ENCODE peak calls at places on chromosomes 2 and 18, in six cellular contexts. One of them, this sample, is unnamed.
A peak's percentile ranks its signal among the peaks of the same experiment; 100 is the strongest.

GRCh38 chr2:36965751-36966369 is 476 bp downstream of the STRN start:
- DNase-seq in pancreas: peak; percentile 26
- DNase-seq in neural progenitor cell: peak; percentile 88
- DNase-seq in bronchial epithelial cell: peak; percentile 13
- DNase-seq in cardiac muscle cell: peak; percentile 76
- DNase-seq in tibial nerve: no peak
- DNase-seq in this sample: peak; percentile 44

GRCh38 chr2:138503652-138504051 is 2.1 kb downstream of the SPOPL start:
- DNase-seq in neural progenitor cell: no peak
- DNase-seq in tibial nerve: no peak
- DNase-seq in cardiac muscle cell: no peak
- DNase-seq in bronchial epithelial cell: no peak
- DNase-seq in pancreas: no peak
- DNase-seq in this sample: no peak

GRCh38 chr2:189379731-189380261 is 61.5 kb upstream of the WDR75 start:
- DNase-seq in bronchial epithelial cell: no peak
- DNase-seq in neural progenitor cell: no peak
- DNase-seq in tibial nerve: no peak
- DNase-seq in cardiac muscle cell: no peak
- DNase-seq in pancreas: no peak
- DNase-seq in this sample: no peak

GRCh38 chr2:24919977-24920812 is at the start of gene ADCY3:
- DNase-seq in pancreas: peak; percentile 48
- DNase-seq in neural progenitor cell: peak; percentile 78
- DNase-seq in bronchial epithelial cell: no peak
- DNase-seq in cardiac muscle cell: peak; percentile 63
- DNase-seq in tibial nerve: peak; percentile 51
- DNase-seq in this sample: peak; percentile 77

GRCh38 chr2:223366566-223366965 is 235.6 kb downstream of the SCG2 start:
- DNase-seq in tibial nerve: no peak
- DNase-seq in neural progenitor cell: no peak
- DNase-seq in cardiac muscle cell: no peak
- DNase-seq in bronchial epithelial cell: no peak
- DNase-seq in pancreas: no peak
- DNase-seq in this sample: no peak

GRCh38 chr2:6065713-6066112 is 373.5 kb downstream of the SOX11 start:
- DNase-seq in pancreas: no peak
- DNase-seq in cardiac muscle cell: no peak
- DNase-seq in neural progenitor cell: no peak
- DNase-seq in bronchial epithelial cell: no peak
- DNase-seq in tibial nerve: no peak
- DNase-seq in this sample: no peak

GRCh38 chr2:274503-274902 is 9.8 kb downstream of the ACP1 start:
- DNase-seq in tibial nerve: no peak
- DNase-seq in bronchial epithelial cell: no peak
- DNase-seq in neural progenitor cell: no peak
- DNase-seq in cardiac muscle cell: no peak
- DNase-seq in pancreas: no peak
- DNase-seq in this sample: no peak

GRCh38 chr2:202035941-202036372 is 2.3 kb downstream of the FZD7 start:
- DNase-seq in tibial nerve: no peak
- DNase-seq in cardiac muscle cell: peak; percentile 17
- DNase-seq in neural progenitor cell: peak; percentile 60
- DNase-seq in pancreas: peak; percentile 24
- DNase-seq in bronchial epithelial cell: no peak
- DNase-seq in this sample: peak; percentile 21

GRCh38 chr2:144659731-144660275 is 139.9 kb upstream of the ZEB2 start:
- DNase-seq in bronchial epithelial cell: peak; percentile 99
- DNase-seq in cardiac muscle cell: no peak
- DNase-seq in tibial nerve: no peak
- DNase-seq in neural progenitor cell: no peak
- DNase-seq in pancreas: no peak
- DNase-seq in this sample: peak; percentile 42

GRCh38 chr2:77823028-77823427 is 300.9 kb upstream of the LRRTM4 start:
- DNase-seq in tibial nerve: no peak
- DNase-seq in pancreas: no peak
- DNase-seq in bronchial epithelial cell: no peak
- DNase-seq in cardiac muscle cell: no peak
- DNase-seq in neural progenitor cell: no peak
- DNase-seq in this sample: no peak

GRCh38 chr2:28267282-28267681 is 125.4 kb upstream of the FOSL2 start:
- DNase-seq in cardiac muscle cell: no peak
- DNase-seq in bronchial epithelial cell: no peak
- DNase-seq in tibial nerve: no peak
- DNase-seq in pancreas: no peak
- DNase-seq in neural progenitor cell: no peak
- DNase-seq in this sample: no peak

GRCh38 chr2:191048073-191048472 is 34.1 kb upstream of the STAT1 start:
- DNase-seq in tibial nerve: no peak
- DNase-seq in cardiac muscle cell: no peak
- DNase-seq in bronchial epithelial cell: peak; percentile 89
- DNase-seq in neural progenitor cell: no peak
- DNase-seq in pancreas: no peak
- DNase-seq in this sample: no peak

GRCh38 chr18:76553715-76554603 is 58.9 kb upstream of the ZNF516 start:
- DNase-seq in cardiac muscle cell: no peak
- DNase-seq in neural progenitor cell: no peak
- DNase-seq in tibial nerve: no peak
- DNase-seq in pancreas: no peak
- DNase-seq in bronchial epithelial cell: peak; percentile 91
- DNase-seq in this sample: no peak

GRCh38 chr2:54332386-54332785 is 76.4 kb upstream of the TSPYL6 start:
- DNase-seq in neural progenitor cell: no peak
- DNase-seq in bronchial epithelial cell: peak; percentile 9
- DNase-seq in tibial nerve: no peak
- DNase-seq in pancreas: no peak
- DNase-seq in cardiac muscle cell: no peak
- DNase-seq in this sample: no peak

GRCh38 chr2:109604597-109604996 is 9.2 kb downstream of the SEPTIN10 start:
- DNase-seq in cardiac muscle cell: no peak
- DNase-seq in tibial nerve: no peak
- DNase-seq in pancreas: no peak
- DNase-seq in bronchial epithelial cell: peak; percentile 100
- DNase-seq in neural progenitor cell: no peak
- DNase-seq in this sample: no peak

GRCh38 chr2:45892236-45892701 is 240.8 kb downstream of the PRKCE start:
- DNase-seq in tibial nerve: no peak
- DNase-seq in cardiac muscle cell: peak; percentile 83
- DNase-seq in neural progenitor cell: no peak
- DNase-seq in pancreas: no peak
- DNase-seq in bronchial epithelial cell: no peak
- DNase-seq in this sample: no peak

GRCh38 chr18:65975536-65975935 is 224.7 kb downstream of the CDH7 start:
- DNase-seq in cardiac muscle cell: no peak
- DNase-seq in neural progenitor cell: no peak
- DNase-seq in tibial nerve: no peak
- DNase-seq in bronchial epithelial cell: peak; percentile 38
- DNase-seq in pancreas: no peak
- DNase-seq in this sample: no peak

GRCh38 chr2:60553992-60554648 is 666 bp upstream of the BCL11A start:
- DNase-seq in neural progenitor cell: peak; percentile 73
- DNase-seq in cardiac muscle cell: peak; percentile 73
- DNase-seq in tibial nerve: no peak
- DNase-seq in pancreas: peak; percentile 70
- DNase-seq in bronchial epithelial cell: no peak
- DNase-seq in this sample: no peak

GRCh38 chr18:21757833-21758232 is 17.2 kb downstream of the MIB1 start:
- DNase-seq in tibial nerve: no peak
- DNase-seq in pancreas: no peak
- DNase-seq in bronchial epithelial cell: no peak
- DNase-seq in neural progenitor cell: no peak
- DNase-seq in cardiac muscle cell: no peak
- DNase-seq in this sample: no peak

GRCh38 chr2:217331577-217332139 is 471.8 kb upstream of the TNP1 start:
- DNase-seq in neural progenitor cell: no peak
- DNase-seq in tibial nerve: no peak
- DNase-seq in bronchial epithelial cell: peak; percentile 77
- DNase-seq in pancreas: no peak
- DNase-seq in cardiac muscle cell: peak; percentile 77
- DNase-seq in this sample: no peak

GRCh38 chr2:176447616-176448015 is 178.4 kb downstream of the MTX2 start:
- DNase-seq in neural progenitor cell: no peak
- DNase-seq in cardiac muscle cell: no peak
- DNase-seq in tibial nerve: no peak
- DNase-seq in bronchial epithelial cell: no peak
- DNase-seq in pancreas: no peak
- DNase-seq in this sample: no peak

GRCh38 chr2:31770718-31771117 is 190.0 kb upstream of the SRD5A2 start:
- DNase-seq in neural progenitor cell: no peak
- DNase-seq in cardiac muscle cell: no peak
- DNase-seq in bronchial epithelial cell: no peak
- DNase-seq in tibial nerve: no peak
- DNase-seq in pancreas: no peak
- DNase-seq in this sample: no peak

GRCh38 chr2:233023761-233024410 is 8.6 kb upstream of the NEU2 start:
- DNase-seq in neural progenitor cell: no peak
- DNase-seq in pancreas: no peak
- DNase-seq in bronchial epithelial cell: no peak
- DNase-seq in cardiac muscle cell: no peak
- DNase-seq in tibial nerve: no peak
- DNase-seq in this sample: no peak

GRCh38 chr18:3457261-3457724 is 7.3 kb downstream of the TGIF1 start:
- DNase-seq in tibial nerve: no peak
- DNase-seq in pancreas: no peak
- DNase-seq in bronchial epithelial cell: no peak
- DNase-seq in cardiac muscle cell: no peak
- DNase-seq in neural progenitor cell: no peak
- DNase-seq in this sample: no peak

GRCh38 chr18:8142131-8142711 is 467.0 kb upstream of the RAB12 start:
- DNase-seq in tibial nerve: no peak
- DNase-seq in neural progenitor cell: no peak
- DNase-seq in cardiac muscle cell: no peak
- DNase-seq in pancreas: no peak
- DNase-seq in bronchial epithelial cell: no peak
- DNase-seq in this sample: no peak

GRCh38 chr18:77654302-77654701 is 404.7 kb downstream of the GALR1 start:
- DNase-seq in tibial nerve: no peak
- DNase-seq in pancreas: no peak
- DNase-seq in cardiac muscle cell: no peak
- DNase-seq in bronchial epithelial cell: no peak
- DNase-seq in neural progenitor cell: no peak
- DNase-seq in this sample: no peak

GRCh38 chr2:150619607-150620330 is 132.3 kb upstream of the RND3 start:
- DNase-seq in bronchial epithelial cell: peak; percentile 77
- DNase-seq in pancreas: no peak
- DNase-seq in neural progenitor cell: no peak
- DNase-seq in tibial nerve: no peak
- DNase-seq in cardiac muscle cell: no peak
- DNase-seq in this sample: no peak

GRCh38 chr2:34719195-34719594 is 1120.1 kb upstream of the FAM98A start:
- DNase-seq in pancreas: peak; percentile 17
- DNase-seq in tibial nerve: no peak
- DNase-seq in bronchial epithelial cell: no peak
- DNase-seq in neural progenitor cell: no peak
- DNase-seq in cardiac muscle cell: no peak
- DNase-seq in this sample: no peak

GRCh38 chr2:40652155-40652554 is 200.3 kb upstream of the SLC8A1 start:
- DNase-seq in neural progenitor cell: no peak
- DNase-seq in pancreas: no peak
- DNase-seq in tibial nerve: no peak
- DNase-seq in cardiac muscle cell: no peak
- DNase-seq in bronchial epithelial cell: no peak
- DNase-seq in this sample: no peak

GRCh38 chr2:38073211-38074005 is 2.5 kb downstream of the CYP1B1 start:
- DNase-seq in bronchial epithelial cell: no peak
- DNase-seq in tibial nerve: no peak
- DNase-seq in neural progenitor cell: peak; percentile 52
- DNase-seq in pancreas: no peak
- DNase-seq in cardiac muscle cell: no peak
- DNase-seq in this sample: no peak

GRCh38 chr2:38076250-38076709 is 329 bp upstream of the CYP1B1 start:
- DNase-seq in bronchial epithelial cell: peak; percentile 52
- DNase-seq in pancreas: peak; percentile 61
- DNase-seq in cardiac muscle cell: peak; percentile 78
- DNase-seq in neural progenitor cell: peak; percentile 92
- DNase-seq in tibial nerve: peak; percentile 71
- DNase-seq in this sample: peak; percentile 87

GRCh38 chr2:38075436-38076249 is at the start of gene CYP1B1:
- DNase-seq in neural progenitor cell: peak; percentile 29
- DNase-seq in pancreas: no peak
- DNase-seq in cardiac muscle cell: no peak
- DNase-seq in tibial nerve: no peak
- DNase-seq in bronchial epithelial cell: no peak
- DNase-seq in this sample: peak; percentile 68

GRCh38 chr2:38074775-38075435 is 1.0 kb downstream of the CYP1B1 start:
- DNase-seq in neural progenitor cell: peak; percentile 87
- DNase-seq in bronchial epithelial cell: no peak
- DNase-seq in cardiac muscle cell: peak; percentile 75
- DNase-seq in pancreas: peak; percentile 20
- DNase-seq in tibial nerve: no peak
- DNase-seq in this sample: no peak

GRCh38 chr2:38074047-38074774 is 1.7 kb downstream of the CYP1B1 start:
- DNase-seq in pancreas: no peak
- DNase-seq in neural progenitor cell: peak; percentile 55
- DNase-seq in cardiac muscle cell: no peak
- DNase-seq in tibial nerve: no peak
- DNase-seq in bronchial epithelial cell: no peak
- DNase-seq in this sample: no peak
- H3K4me3 ChIP-seq in pancreas: no peak overlapping the region
- H3K4me3 ChIP-seq in neural progenitor cell: peak overlapping the region; percentile 58
- H3K4me3 ChIP-seq in cardiac muscle cell: peak overlapping the region; percentile 7
- H3K4me3 ChIP-seq in tibial nerve: peak overlapping the region; percentile 42
- H3K4me3 ChIP-seq in bronchial epithelial cell: peak overlapping the region; percentile 60
- H3K4me3 ChIP-seq in this sample: peak overlapping the region; percentile 61

DNA sequence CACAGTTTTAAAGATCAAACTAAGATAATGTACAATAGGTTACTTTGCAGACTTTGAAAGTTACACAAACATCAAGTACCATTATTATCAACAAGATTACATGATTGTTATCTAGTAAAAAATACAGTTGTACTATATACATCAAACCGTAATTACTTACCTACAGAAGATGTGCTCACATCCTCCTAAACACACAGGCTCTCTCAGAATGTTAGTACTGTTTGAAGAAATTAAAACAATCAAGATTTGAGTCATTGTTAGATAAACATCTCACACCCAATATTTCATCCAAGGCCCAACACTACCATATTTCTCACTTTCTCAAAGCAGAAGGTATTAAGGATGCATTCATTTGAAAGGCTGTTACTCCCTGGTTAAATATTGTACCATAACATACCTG is 12.6 kb downstream of the BARD1 start:
- DNase-seq in bronchial epithelial cell: peak; percentile 37
- DNase-seq in pancreas: no peak
- DNase-seq in cardiac muscle cell: no peak
- DNase-seq in tibial nerve: no peak
- DNase-seq in neural progenitor cell: no peak
- DNase-seq in this sample: no peak
- H3K4me3 ChIP-seq in bronchial epithelial cell: no peak overlapping the region
- H3K4me3 ChIP-seq in pancreas: no peak overlapping the region
- H3K4me3 ChIP-seq in cardiac muscle cell: no peak overlapping the region
- H3K4me3 ChIP-seq in tibial nerve: no peak overlapping the region
- H3K4me3 ChIP-seq in neural progenitor cell: no peak overlapping the region
- H3K4me3 ChIP-seq in this sample: no peak overlapping the region

GRCh38 chr2:164840458-164840929 is 1.1 kb downstream of the COBLL1 start:
- DNase-seq in cardiac muscle cell: peak; percentile 19
- DNase-seq in pancreas: peak; percentile 84
- DNase-seq in neural progenitor cell: peak; percentile 24
- DNase-seq in bronchial epithelial cell: no peak
- DNase-seq in tibial nerve: peak; percentile 23
- DNase-seq in this sample: peak; percentile 76
- H3K4me3 ChIP-seq in cardiac muscle cell: peak overlapping the region; percentile 92
- H3K4me3 ChIP-seq in pancreas: peak overlapping the region; percentile 90
- H3K4me3 ChIP-seq in neural progenitor cell: peak overlapping the region; percentile 91
- H3K4me3 ChIP-seq in bronchial epithelial cell: peak overlapping the region; percentile 73
- H3K4me3 ChIP-seq in tibial nerve: peak overlapping the region; percentile 71
- H3K4me3 ChIP-seq in this sample: peak overlapping the region; percentile 96

GRCh38 chr2:238126775-238127164 is 11.7 kb upstream of the KLHL30 start:
- DNase-seq in bronchial epithelial cell: no peak
- DNase-seq in pancreas: no peak
- DNase-seq in neural progenitor cell: no peak
- DNase-seq in cardiac muscle cell: no peak
- DNase-seq in tibial nerve: no peak
- DNase-seq in this sample: no peak
- H3K4me3 ChIP-seq in bronchial epithelial cell: no peak overlapping the region
- H3K4me3 ChIP-seq in pancreas: no peak overlapping the region
- H3K4me3 ChIP-seq in neural progenitor cell: no peak overlapping the region
- H3K4me3 ChIP-seq in cardiac muscle cell: no peak overlapping the region
- H3K4me3 ChIP-seq in tibial nerve: no peak overlapping the region
- H3K4me3 ChIP-seq in this sample: no peak overlapping the region